ENCODE peak calls at places on chromosomes 16 and 17, in four cellular contexts. I is heart left ventricle, V is transverse colon, W is NT2/D1. K is an unnamed sample.

GRCh38 chr17:47177261-47177660 is 11.8 kb downstream of the CDC27 start:
- DNase-seq in I (no peak), V (no peak), W (no peak), K (peak; percentile 20)

GRCh38 chr17:78164748-78165607 is 3.4 kb upstream of the SYNGR2 start:
- DNase-seq in V (no peak), W (no peak), I (no peak), K (no peak)

GRCh38 chr16:67431077-67431804 is at the start of gene HSD11B2:
- DNase-seq in W (no peak), I (peak; percentile 49), V (no peak), K (no peak)

GRCh38 chr17:33292184-33292980 is 713 bp downstream of the ASIC2 start:
- DNase-seq in W (peak; percentile 30), I (no peak), V (peak; percentile 26), K (peak; percentile 12)

GRCh38 chr17:50806141-50806643 is 29.2 kb upstream of the WFIKKN2 start:
- DNase-seq in V (no peak), W (no peak), I (no peak), K (peak; percentile 55)

GRCh38 chr16:46853713-46854443 is 22.9 kb upstream of the C16orf87 start:
- DNase-seq in V (peak; percentile 84), W (peak; percentile 77), I (peak; percentile 77), K (peak; percentile 63)

GRCh38 chr16:88951989-88952388 is 25.0 kb downstream of the CBFA2T3 start:
- DNase-seq in I (no peak), V (no peak), W (no peak), K (no peak)

GRCh38 chr17:12395733-12396354 is 269.8 kb upstream of the MYOCD start:
- DNase-seq in I (no peak), W (peak; percentile 36), V (no peak), K (peak; percentile 45)

GRCh38 chr17:16551878-16552636 is 16.9 kb downstream of the ZNF287 start:
- DNase-seq in V (no peak), W (no peak), I (no peak), K (no peak)

DNA sequence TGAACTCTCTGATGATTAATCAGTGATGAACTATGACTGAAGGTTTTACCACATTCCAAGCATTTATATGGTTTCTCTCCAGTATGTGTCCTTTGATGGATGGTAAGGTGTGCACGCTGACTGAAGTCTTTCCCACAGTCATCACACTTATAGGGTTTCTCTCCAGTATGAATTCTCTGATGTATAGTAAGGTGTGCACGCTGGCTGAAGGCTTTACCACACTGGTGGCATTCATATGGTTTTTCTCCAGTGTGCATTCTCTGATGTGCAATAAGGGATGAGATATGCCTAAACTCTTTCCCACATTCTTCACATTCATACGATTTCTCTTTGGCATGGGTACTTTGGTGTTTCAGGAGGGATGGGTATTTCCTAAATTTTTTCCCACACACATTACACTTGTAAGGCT is 16.4 kb downstream of the ZNF287 start:
- DNase-seq in I (no peak), V (no peak), W (no peak), K (no peak)
- H3K9me3 ChIP-seq in I (peaks cover 18% of the 10 kb centered on the region), V (peaks cover 76% of the 10 kb centered on the region), W (peaks cover 89% of the 10 kb centered on the region), K (peaks cover 32% of the 10 kb centered on the region)

GRCh38 chr17:17275991-17276390 is 5.1 kb downstream of the COPS3 start:
- DNase-seq in W (no peak), I (no peak), V (no peak), K (no peak)
- H3K36me3 ChIP-seq in W (peaks cover 54% of the 10 kb centered on the region), I (peaks cover 50% of the 10 kb centered on the region), V (peaks cover 19% of the 10 kb centered on the region), K (peaks cover 54% of the 10 kb centered on the region)

GRCh38 chr16:31676731-31677130 is 149.0 kb downstream of the AHSP start:
- DNase-seq in I (no peak), V (no peak), W (no peak), K (no peak)
- H3K9me3 ChIP-seq in I (no peaks in the 10 kb centered on the region), V (no peaks in the 10 kb centered on the region), W (no peaks in the 10 kb centered on the region), K (no peaks in the 10 kb centered on the region)

GRCh38 chr17:6110592-6110991 is 40.4 kb downstream of the WSCD1 start:
- DNase-seq in W (no peak), V (peak; percentile 52), I (no peak), K (no peak)
- H3K36me3 ChIP-seq in W (no peaks in the 10 kb centered on the region), V (no peaks in the 10 kb centered on the region), I (no peaks in the 10 kb centered on the region), K (peaks cover 5% of the 10 kb centered on the region)

GRCh38 chr16:35605921-35606320 is 2146.5 kb downstream of the TP53TG3F start:
- DNase-seq in W (no peak), V (no peak), I (no peak), K (no peak)
- H3K9me3 ChIP-seq in W (no peaks in the 10 kb centered on the region), V (no peaks in the 10 kb centered on the region), I (no peaks in the 10 kb centered on the region), K (no peaks in the 10 kb centered on the region)